ENCODE peak calls at places on chromosome 3, in five cellular contexts. C is IMR-90, X is K562, Z is PC-3, F is endothelial cell of umbilical vein. V is an unnamed sample.

GRCh38 chr3:132332082-132332964 is 15.1 kb downstream of the ACP3 start:
- DNase-seq in F (no peak), Z (no peak), X (no peak), C (no peak), V (no peak)

GRCh38 chr3:17142516-17142915 is 257.8 kb downstream of the PLCL2 start:
- DNase-seq in Z (no peak), F (no peak), C (no peak), X (no peak), V (no peak)

GRCh38 chr3:173778246-173778645 is 380.7 kb downstream of the NLGN1 start:
- DNase-seq in Z (no peak), X (no peak), C (no peak), F (no peak), V (no peak)

GRCh38 chr3:149507491-149508324 is 33.2 kb downstream of the TM4SF4 start:
- DNase-seq in Z (no peak), C (no peak), F (peak; percentile 77), X (no peak), V (peak; percentile 32)

GRCh38 chr3:44041726-44042125 is 200.0 kb upstream of the TOPAZ1 start:
- DNase-seq in Z (no peak), C (no peak), F (no peak), X (no peak), V (no peak)

GRCh38 chr3:21533047-21533446 is 218.0 kb downstream of the ZNF385D start:
- DNase-seq in X (no peak), Z (no peak), F (no peak), C (no peak), V (no peak)

GRCh38 chr3:134359121-134360010 is 14.9 kb downstream of the AMOTL2 start:
- DNase-seq in F (no peak), Z (no peak), C (no peak), X (no peak), V (no peak)

GRCh38 chr3:42830437-42831320 is 21.4 kb downstream of the ACKR2 start:
- DNase-seq in X (peak; percentile 82), C (peak; percentile 21), F (no peak), Z (peak; percentile 77), V (peak; percentile 60)

GRCh38 chr3:102189564-102190339 is 245.1 kb upstream of the ZPLD1 start:
- DNase-seq in F (no peak), Z (no peak), C (peak; percentile 55), X (no peak), V (no peak)

GRCh38 chr3:79729096-79729495 is 38.7 kb downstream of the ROBO1 start:
- DNase-seq in X (no peak), Z (peak; percentile 51), F (peak; percentile 72), C (no peak), V (peak; percentile 70)

GRCh38 chr3:194162070-194162678 is 26.2 kb downstream of the HES1 start:
- DNase-seq in F (no peak), Z (no peak), C (no peak), X (no peak), V (no peak)
- H3K27me3 ChIP-seq in F (peaks cover 18% of the 10 kb centered on the region), Z (no peaks in the 10 kb centered on the region), C (peaks cover 63% of the 10 kb centered on the region), X (no peaks in the 10 kb centered on the region), V (peaks cover 69% of the 10 kb centered on the region)

GRCh38 chr3:53027254-53027844 is 18.5 kb downstream of the SFMBT1 start:
- DNase-seq in Z (no peak), C (no peak), F (peak; percentile 55), X (no peak), V (no peak)
- H3K9ac ChIP-seq in Z (no peak overlapping the region), C (no peak overlapping the region), F (no peak overlapping the region), X (no peak overlapping the region), V (no peak overlapping the region)

GRCh38 chr3:50047426-50047825 is 41.3 kb upstream of the RBM5 start:
- DNase-seq in X (no peak), Z (no peak), F (no peak), C (no peak), V (no peak)

GRCh38 chr3:50044976-50045375 is 43.7 kb upstream of the RBM5 start:
- DNase-seq in C (no peak), Z (no peak), X (no peak), F (no peak), V (no peak)

GRCh38 chr3:50050361-50050760 is 38.4 kb upstream of the RBM5 start:
- DNase-seq in X (no peak), Z (peak; percentile 41), C (peak; percentile 83), F (peak; percentile 53), V (peak; percentile 86)
- H3K36me3 ChIP-seq in X (peaks cover 58% of the 10 kb centered on the region), Z (peaks cover 20% of the 10 kb centered on the region), C (peaks cover 29% of the 10 kb centered on the region), F (peaks cover 7% of the 10 kb centered on the region), V (peaks cover 64% of the 10 kb centered on the region)

GRCh38 chr3:37696661-37697060 is 165.0 kb upstream of the CTDSPL start:
- DNase-seq in F (no peak), C (no peak), X (no peak), Z (no peak), V (no peak)
- H3K27me3 ChIP-seq in F (peaks cover 4% of the 10 kb centered on the region), C (peaks cover 31% of the 10 kb centered on the region), X (peaks cover 23% of the 10 kb centered on the region), Z (peaks cover 69% of the 10 kb centered on the region), V (peaks cover 17% of the 10 kb centered on the region)

DNA sequence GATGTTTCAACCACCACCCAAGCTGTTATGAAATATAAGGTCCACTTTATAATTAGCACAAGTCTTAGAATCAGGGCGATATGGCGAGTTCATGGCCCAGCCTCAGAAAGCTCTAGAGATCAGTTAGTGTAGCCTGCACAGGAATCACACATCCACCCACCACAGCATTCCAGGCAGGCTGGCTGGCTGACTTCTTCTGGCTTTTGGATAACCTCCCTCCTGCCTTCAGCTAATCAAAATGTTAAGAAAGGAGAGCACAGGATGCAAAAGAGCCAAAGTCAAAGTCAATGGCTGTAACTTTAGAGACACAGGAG is 15.3 kb downstream of the SH3BP5 start:
- DNase-seq in F (no peak), Z (no peak), X (no peak), C (peak; percentile 57), V (peak; percentile 65)
- H3K9ac ChIP-seq in F (no peak overlapping the region), Z (no peak overlapping the region), X (no peak overlapping the region), C (no peak overlapping the region), V (peak overlapping the region; percentile 31)

GRCh38 chr3:12985148-12985547 is 88.1 kb downstream of the IQSEC1 start:
- DNase-seq in X (no peak), Z (no peak), F (no peak), C (no peak), V (no peak)

GRCh38 chr3:12981631-12982265 is 91.5 kb downstream of the IQSEC1 start:
- DNase-seq in Z (no peak), C (no peak), X (no peak), F (no peak), V (no peak)

GRCh38 chr3:12984023-12984823 is 89.0 kb downstream of the IQSEC1 start:
- DNase-seq in Z (peak; percentile 75), F (peak; percentile 77), C (peak; percentile 66), X (peak; percentile 82), V (peak; percentile 82)

GRCh38 chr3:12982619-12983101 is 90.6 kb downstream of the IQSEC1 start:
- DNase-seq in C (no peak), F (no peak), Z (no peak), X (no peak), V (no peak)

DNA sequence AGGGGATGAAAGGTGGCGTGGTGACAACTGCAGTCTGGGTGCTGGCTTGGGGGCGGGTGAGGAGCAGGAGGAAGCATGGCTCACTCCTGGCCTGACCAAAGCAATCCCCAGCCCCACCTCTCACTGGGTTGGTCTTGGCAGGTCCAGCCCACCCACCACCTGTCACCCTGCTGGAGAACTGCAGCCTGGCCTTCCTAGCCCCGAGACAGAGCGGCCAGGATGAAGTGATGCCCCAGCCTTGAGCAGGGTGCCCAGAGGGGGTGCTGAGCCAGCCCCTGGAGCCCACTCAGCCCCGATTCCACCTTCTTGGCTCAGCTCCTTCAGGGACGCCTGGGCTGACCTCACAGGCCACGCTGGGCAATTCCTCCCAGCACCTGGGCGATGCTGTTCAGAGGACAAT is 89.9 kb downstream of the IQSEC1 start:
- DNase-seq in F (no peak), X (no peak), C (no peak), Z (no peak), V (no peak)
- H3K36me3 ChIP-seq in F (no peaks in the 10 kb centered on the region), X (no peaks in the 10 kb centered on the region), C (no peaks in the 10 kb centered on the region), Z (no peaks in the 10 kb centered on the region), V (no peaks in the 10 kb centered on the region)

GRCh38 chr3:73559730-73560129 is 65.0 kb downstream of the PDZRN3 start:
- DNase-seq in X (no peak), C (peak; percentile 52), Z (no peak), F (no peak), V (no peak)
- H3K27me3 ChIP-seq in X (no peaks in the 10 kb centered on the region), C (no peaks in the 10 kb centered on the region), Z (no peaks in the 10 kb centered on the region), F (no peaks in the 10 kb centered on the region), V (no peaks in the 10 kb centered on the region)

DNA sequence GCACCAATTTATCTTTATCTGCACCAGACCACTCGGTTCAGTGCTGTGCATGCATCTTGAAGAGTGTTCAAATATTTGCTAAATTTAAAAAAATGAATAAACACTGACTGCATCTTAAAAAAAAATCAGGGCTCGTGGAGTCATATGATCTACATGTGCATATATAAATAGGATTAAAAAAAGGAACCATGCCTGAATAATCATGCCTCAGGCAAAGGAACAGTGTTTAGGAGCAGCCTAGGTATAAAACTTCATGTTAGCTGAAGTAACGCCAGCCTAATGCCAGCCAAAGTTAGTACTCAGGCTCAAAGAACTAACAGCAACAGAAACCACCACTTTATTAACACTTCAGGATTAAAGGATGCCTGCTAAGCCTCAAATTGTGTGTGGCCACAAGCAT is 9.5 kb downstream of the ABCC5 start:
- DNase-seq in F (no peak), Z (peak; percentile 47), X (no peak), C (no peak), V (no peak)
- H3K9ac ChIP-seq in F (no peak overlapping the region), Z (no peak overlapping the region), X (no peak overlapping the region), C (no peak overlapping the region), V (no peak overlapping the region)

V was measured in adipocyte.